ENCODE peak calls at places on chromosome 4, in seven cellular contexts. One of them, this sample, is unnamed.

GRCh38 chr4:184259081-184259480 is 41.4 kb upstream of the ENPP6 start:
- DNase-seq in GM19239: no peak
- DNase-seq in progenitor cell of endocrine pancreas: no peak
- DNase-seq in kidney glomerular epithelial cell: no peak
- DNase-seq in skeletal muscle cell: no peak
- DNase-seq in ACHN: no peak
- DNase-seq in right cardiac atrium: no peak
- DNase-seq in this sample: no peak

GRCh38 chr4:126701756-126702155 is 931.0 kb upstream of the INTU start:
- DNase-seq in skeletal muscle cell: peak
- DNase-seq in right cardiac atrium: peak
- DNase-seq in kidney glomerular epithelial cell: no peak
- DNase-seq in progenitor cell of endocrine pancreas: no peak
- DNase-seq in ACHN: no peak
- DNase-seq in GM19239: no peak
- DNase-seq in this sample: no peak

GRCh38 chr4:21469438-21470032 is 479.0 kb downstream of the KCNIP4 start:
- DNase-seq in ACHN: peak
- DNase-seq in skeletal muscle cell: no peak
- DNase-seq in progenitor cell of endocrine pancreas: no peak
- DNase-seq in right cardiac atrium: no peak
- DNase-seq in kidney glomerular epithelial cell: peak
- DNase-seq in GM19239: no peak
- DNase-seq in this sample: no peak

GRCh38 chr4:169024762-169025161 is 14.7 kb upstream of the CBR4 start:
- DNase-seq in skeletal muscle cell: no peak
- DNase-seq in right cardiac atrium: no peak
- DNase-seq in ACHN: peak
- DNase-seq in kidney glomerular epithelial cell: no peak
- DNase-seq in GM19239: no peak
- DNase-seq in progenitor cell of endocrine pancreas: no peak
- DNase-seq in this sample: peak

GRCh38 chr4:70715097-70715496 is 6.7 kb upstream of the RUFY3 start:
- DNase-seq in GM19239: no peak
- DNase-seq in skeletal muscle cell: no peak
- DNase-seq in kidney glomerular epithelial cell: peak
- DNase-seq in progenitor cell of endocrine pancreas: no peak
- DNase-seq in ACHN: peak
- DNase-seq in right cardiac atrium: no peak
- DNase-seq in this sample: peak

GRCh38 chr4:54588404-54588803 is 69.4 kb upstream of the KIT start:
- DNase-seq in ACHN: no peak
- DNase-seq in kidney glomerular epithelial cell: no peak
- DNase-seq in skeletal muscle cell: no peak
- DNase-seq in right cardiac atrium: no peak
- DNase-seq in progenitor cell of endocrine pancreas: no peak
- DNase-seq in GM19239: no peak
- DNase-seq in this sample: no peak

GRCh38 chr4:169272265-169272886 is 1.6 kb upstream of the SH3RF1 start:
- DNase-seq in right cardiac atrium: no peak
- DNase-seq in GM19239: no peak
- DNase-seq in skeletal muscle cell: no peak
- DNase-seq in kidney glomerular epithelial cell: peak
- DNase-seq in ACHN: no peak
- DNase-seq in progenitor cell of endocrine pancreas: no peak
- DNase-seq in this sample: no peak

GRCh38 chr4:169136796-169137554 is 126.9 kb upstream of the CBR4 start:
- DNase-seq in ACHN: no peak
- DNase-seq in right cardiac atrium: no peak
- DNase-seq in GM19239: no peak
- DNase-seq in kidney glomerular epithelial cell: no peak
- DNase-seq in skeletal muscle cell: no peak
- DNase-seq in progenitor cell of endocrine pancreas: no peak
- DNase-seq in this sample: no peak

This sample was measured in Caki2.